ENCODE peak calls at places on chromosome 18, in nine cellular contexts. U is fibroblast of mammary gland; Q is naive thymus-derived CD8-positive, alpha-beta T cell; I is HFFc6; A is A172; W is NCI-H1092 treated with DMSO at 0.1 percent for 48 hours; B is naive B cell; J is activated T-cell treated with anti-CD3 and anti-CD28 coated beads for 1 hour; D is Calu3. M is an unnamed sample.

GRCh38 chr18:36828157-36828629 is 609 bp downstream of the TPGS2 start:
- DNase-seq in U (peak; percentile 77), Q (peak; percentile 5), I (peak; percentile 42), A (peak; percentile 53), W (peak; percentile 77), B (no peak), J (no peak), D (peak; percentile 42), M (no peak)

GRCh38 chr18:36757081-36757480 is 71.7 kb downstream of the TPGS2 start:
- DNase-seq in U (peak; percentile 75), Q (no peak), I (peak; percentile 75), A (peak; percentile 62), W (peak; percentile 39), B (no peak), J (no peak), D (peak; percentile 38), M (no peak)

GRCh38 chr18:26909599-26910290 is 44.2 kb upstream of the AQP4 start:
- DNase-seq in U (no peak), Q (no peak), I (no peak), A (no peak), W (no peak), B (no peak), J (no peak), D (no peak), M (no peak)

GRCh38 chr18:70459731-70460130 is 170.9 kb downstream of the SOCS6 start:
- DNase-seq in U (no peak), Q (no peak), I (no peak), A (no peak), W (no peak), B (no peak), J (no peak), D (no peak), M (no peak)

GRCh38 chr18:55517055-55517454 is 70.9 kb downstream of the TCF4 start:
- DNase-seq in U (no peak), Q (no peak), I (no peak), A (no peak), W (no peak), B (no peak), J (no peak), D (no peak), M (no peak)

GRCh38 chr18:713135-713490 is 683 bp upstream of the ENOSF1 start:
- DNase-seq in U (no peak), Q (peak; percentile 11), I (no peak), A (no peak), W (no peak), B (no peak), J (no peak), D (no peak), M (peak; percentile 46)

GRCh38 chr18:56468379-56468778 is 170.0 kb downstream of the TXNL1 start:
- DNase-seq in U (no peak), Q (no peak), I (no peak), A (no peak), W (no peak), B (peak; percentile 1), J (no peak), D (no peak), M (no peak)

GRCh38 chr18:72155327-72155726 is 388.8 kb downstream of the CBLN2 start:
- DNase-seq in U (peak; percentile 5), Q (no peak), I (no peak), A (no peak), W (peak; percentile 77), B (no peak), J (no peak), D (no peak), M (no peak)